ENCODE peak calls at places on chromosomes 11 and 22, in nine cellular contexts. P, A, L, N, X, C, R, F and Q are unnamed samples.

GRCh38 chr11:122696662-122697061 is 41.1 kb downstream of the UBASH3B start:
- DNase-seq in L (no peak), R (no peak), F (no peak), A (peak; percentile 96), X (no peak), N (no peak), P (no peak), C (no peak), Q (no peak)

GRCh38 chr11:101180481-101180880 is 50.9 kb upstream of the PGR start:
- DNase-seq in X (no peak), F (no peak), N (no peak), R (no peak), A (no peak), L (no peak), C (no peak), P (no peak), Q (no peak)

GRCh38 chr11:34354782-34355181 is 3.0 kb downstream of the ABTB2 start:
- DNase-seq in L (no peak), A (no peak), X (no peak), F (no peak), P (no peak), N (peak; percentile 46), C (no peak), R (no peak), Q (peak; percentile 59)

GRCh38 chr11:132840220-132840619 is 692.1 kb downstream of the OPCML start:
- DNase-seq in X (no peak), L (no peak), F (no peak), P (no peak), A (no peak), R (no peak), C (no peak), N (no peak), Q (no peak)

GRCh38 chr22:43550024-43550620 is 138.3 kb downstream of the MPPED1 start:
- DNase-seq in A (no peak), F (peak; percentile 45), P (no peak), X (no peak), N (no peak), R (no peak), C (no peak), L (no peak), Q (no peak)

GRCh38 chr11:111298466-111299110 is at the start of gene POU2AF3:
- DNase-seq in C (no peak), F (no peak), X (peak; percentile 73), P (no peak), A (no peak), R (peak; percentile 6), N (no peak), L (no peak), Q (no peak)

GRCh38 chr11:129324533-129325175 is 51.0 kb upstream of the BARX2 start:
- DNase-seq in N (peak; percentile 14), R (no peak), A (no peak), X (no peak), P (no peak), L (no peak), C (no peak), F (no peak), Q (no peak)

GRCh38 chr22:30211124-30211820 is 35.3 kb downstream of the LIF start:
- DNase-seq in N (no peak), R (no peak), A (no peak), F (no peak), X (no peak), P (no peak), C (no peak), L (peak; percentile 33), Q (no peak)

GRCh38 chr11:113778111-113778910 is 1.3 kb upstream of the CLDN25 start:
- DNase-seq in L (no peak), F (peak; percentile 79), P (no peak), R (peak; percentile 30), N (peak; percentile 34), X (no peak), C (no peak), A (no peak), Q (peak; percentile 13)

GRCh38 chr11:126538071-126538470 is 182.6 kb downstream of the ST3GAL4 start:
- DNase-seq in F (no peak), C (no peak), P (no peak), R (no peak), L (no peak), A (no peak), N (peak; percentile 17), X (no peak), Q (no peak)

GRCh38 chr22:17797721-17798559 is 23.7 kb upstream of the BID start:
- DNase-seq in A (peak; percentile 86), F (no peak), C (no peak), P (no peak), N (no peak), X (no peak), L (no peak), R (no peak), Q (no peak)

GRCh38 chr11:74685905-74686304 is 45.3 kb downstream of the CHRDL2 start:
- DNase-seq in X (no peak), L (peak; percentile 67), F (no peak), C (no peak), A (no peak), N (no peak), R (no peak), P (no peak), Q (no peak)

GRCh38 chr11:706957-707816 is 1.2 kb downstream of the EPS8L2 start:
- DNase-seq in P (no peak), C (no peak), N (peak; percentile 49), F (peak; percentile 73), A (no peak), R (peak; percentile 24), L (peak; percentile 84), X (peak; percentile 62), Q (no peak)

GRCh38 chr11:62545437-62546243 is 966 bp downstream of the AHNAK start:
- DNase-seq in N (peak; percentile 88), F (peak; percentile 97), A (no peak), C (peak; percentile 75), L (peak; percentile 95), R (peak; percentile 97), P (peak; percentile 96), X (peak; percentile 98), Q (peak; percentile 97)

GRCh38 chr22:41969110-41969646 is at the start of gene SEPTIN3:
- DNase-seq in L (no peak), F (no peak), X (no peak), R (no peak), P (no peak), C (no peak), N (no peak), A (no peak), Q (no peak)

GRCh38 chr11:66363805-66364535 is 7.6 kb downstream of the SLC29A2 start:
- DNase-seq in R (no peak), X (no peak), A (peak; percentile 55), L (peak; percentile 81), N (no peak), F (no peak), C (no peak), P (no peak), Q (peak; percentile 23)

GRCh38 chr11:67419330-67420049 is 4.0 kb downstream of the CARNS1 start:
- DNase-seq in R (no peak), X (no peak), F (no peak), C (no peak), P (no peak), A (no peak), N (no peak), L (no peak), Q (no peak)

GRCh38 chr22:24230911-24231656 is 13.8 kb downstream of the GGT5 start:
- DNase-seq in P (no peak), F (no peak), N (no peak), X (no peak), C (no peak), A (peak; percentile 61), L (peak; percentile 87), R (no peak), Q (no peak)

GRCh38 chr11:96524475-96524874 is 134.7 kb downstream of the JRKL start:
- DNase-seq in X (no peak), P (no peak), A (no peak), F (no peak), C (no peak), N (no peak), R (peak; percentile 2), L (no peak), Q (peak; percentile 10)
- H3K4me3 ChIP-seq in X (no peak overlapping the region), P (no peak overlapping the region), A (no peak overlapping the region), F (no peak overlapping the region), C (no peak overlapping the region), N (no peak overlapping the region), R (no peak overlapping the region), L (no peak overlapping the region), Q (no peak overlapping the region)

DNA sequence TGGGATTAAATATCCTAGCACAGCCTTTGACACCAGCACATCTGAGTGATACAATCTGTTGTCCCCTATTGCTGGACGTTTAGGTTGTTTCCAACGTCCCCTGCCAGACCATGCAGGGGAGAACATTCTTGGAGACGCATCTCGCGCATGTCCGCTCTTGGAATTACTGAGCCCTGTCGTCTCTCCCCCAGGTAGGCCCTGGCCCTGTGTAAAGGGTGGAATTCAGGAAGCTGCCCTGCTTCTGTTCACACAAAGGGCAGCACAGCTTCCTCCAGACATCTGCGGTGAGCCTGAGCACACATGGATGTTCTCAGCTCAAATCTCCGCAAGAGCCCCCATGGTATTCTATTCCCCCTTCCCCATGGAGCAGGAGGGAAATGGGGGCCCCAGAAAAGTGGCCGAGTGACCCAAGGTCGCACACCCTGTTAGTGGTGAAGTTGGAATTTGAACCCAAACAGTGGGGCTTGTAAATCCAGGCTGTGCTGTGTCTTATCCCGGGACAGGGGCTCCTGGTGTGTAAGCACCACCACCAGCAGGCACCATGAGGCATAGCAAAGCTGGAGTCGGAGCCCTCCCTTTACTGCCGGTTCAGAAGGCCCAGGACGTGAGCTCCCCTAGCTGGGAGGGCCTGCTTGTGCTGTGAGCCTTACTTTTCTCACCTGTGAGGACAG is 5.0 kb upstream of the FGF19 start:
- DNase-seq in X (no peak), A (no peak), N (no peak), C (no peak), L (no peak), P (no peak), F (no peak), R (no peak), Q (no peak)
- TF ChIP-seq CTCF in X (no peak), A (no peak), N (no peak), C (no peak), L (no peak), P (no peak), F (no peak), R (no peak), Q (no peak)

GRCh38 chr11:117096973-117097566 is 1.2 kb downstream of the SIK3 start:
- DNase-seq in N (no peak), X (no peak), P (no peak), F (no peak), C (no peak), L (no peak), A (peak; percentile 21), R (no peak), Q (no peak)
- H3K4me3 ChIP-seq in N (peak overlapping the region; percentile 84), X (peak overlapping the region; percentile 81), P (peak overlapping the region; percentile 58), F (peak overlapping the region; percentile 99), C (peak overlapping the region; percentile 83), L (peak overlapping the region; percentile 76), A (peak overlapping the region; percentile 86), R (peak overlapping the region; percentile 85), Q (peak overlapping the region; percentile 82)

DNA sequence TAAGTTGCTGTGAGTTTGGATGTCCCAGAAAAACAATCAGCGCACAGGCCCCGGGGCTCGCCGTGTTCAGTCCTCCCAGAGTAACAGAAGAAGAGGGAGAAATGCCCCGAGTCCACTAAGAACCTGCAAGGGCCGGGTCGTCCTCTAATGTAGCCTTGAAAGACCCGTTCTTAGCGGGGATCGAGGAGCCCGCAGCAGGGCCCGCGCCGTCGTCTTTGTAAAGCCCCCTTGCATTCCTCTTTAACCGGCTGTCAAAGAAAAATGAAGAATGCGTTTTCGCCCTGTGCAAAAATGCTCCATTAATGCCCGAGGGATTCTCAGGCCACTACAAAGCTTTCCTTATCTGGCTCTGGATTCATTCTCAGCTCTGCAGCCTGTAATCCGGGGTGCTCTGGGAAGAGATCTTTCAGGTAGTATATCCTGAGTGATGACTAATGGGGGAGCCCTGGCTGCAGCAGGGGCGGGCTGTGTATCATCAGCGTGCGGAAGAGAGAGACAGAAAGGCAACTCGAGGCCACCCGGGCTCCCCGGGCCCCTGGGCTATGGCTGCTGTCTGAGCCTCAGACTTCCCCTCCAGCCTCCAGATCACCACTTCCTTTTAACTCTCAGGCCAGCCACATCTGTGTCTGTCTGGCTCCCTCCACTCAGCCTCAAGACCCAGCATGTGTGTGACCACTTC is 78.2 kb downstream of the FBLN1 start:
- DNase-seq in P (no peak), X (no peak), F (no peak), C (no peak), L (no peak), N (no peak), R (no peak), A (no peak), Q (no peak)
- TF ChIP-seq CTCF in P (no peak), X (no peak), F (no peak), C (no peak), L (no peak), N (no peak), R (no peak), A (no peak), Q (no peak)